ENCODE peak calls at places on chromosomes 11 and 22, in eight cellular contexts. One of them, this sample, is unnamed.

GRCh38 chr11:2699531-2700414 is at the start of gene KCNQ1OT1:
- DNase-seq in stimulated activated CD4-positive, alpha-beta T cell treated with anti-CD3 and anti-CD28 coated beads, Interleukin-1b, Interleukin-23, amount 100 ng/mL, for 4 hours: peak
- DNase-seq in AG04450: peak
- DNase-seq in posterior vena cava: peak
- DNase-seq in adrenal gland: peak
- DNase-seq in stimulated activated naive B cell treated with anti-CD40 and anti-IgM and Interleukin-4, amounts not matched to agents 10 μg/mL and 1 μg/mL and 100 μg/mL, for 72 hours: peak
- DNase-seq in endodermal cell: peak
- DNase-seq in mucosa of gallbladder: peak
- DNase-seq in this sample: peak

GRCh38 chr22:50250555-50251471 is at the start of gene HDAC10:
- DNase-seq in stimulated activated CD4-positive, alpha-beta T cell treated with anti-CD3 and anti-CD28 coated beads, Interleukin-1b, Interleukin-23, amount 100 ng/mL, for 4 hours: peak
- DNase-seq in AG04450: no peak
- DNase-seq in posterior vena cava: peak
- DNase-seq in adrenal gland: peak
- DNase-seq in stimulated activated naive B cell treated with anti-CD40 and anti-IgM and Interleukin-4, amounts not matched to agents 10 μg/mL and 1 μg/mL and 100 μg/mL, for 72 hours: peak
- DNase-seq in endodermal cell: peak
- DNase-seq in mucosa of gallbladder: peak
- DNase-seq in this sample: peak

GRCh38 chr11:86571273-86571948 is 101.0 kb downstream of the ME3 start:
- DNase-seq in stimulated activated CD4-positive, alpha-beta T cell treated with anti-CD3 and anti-CD28 coated beads, Interleukin-1b, Interleukin-23, amount 100 ng/mL, for 4 hours: no peak
- DNase-seq in AG04450: no peak
- DNase-seq in posterior vena cava: no peak
- DNase-seq in adrenal gland: no peak
- DNase-seq in stimulated activated naive B cell treated with anti-CD40 and anti-IgM and Interleukin-4, amounts not matched to agents 10 μg/mL and 1 μg/mL and 100 μg/mL, for 72 hours: no peak
- DNase-seq in endodermal cell: peak
- DNase-seq in mucosa of gallbladder: no peak
- DNase-seq in this sample: no peak

GRCh38 chr11:88174627-88175003 is 628 bp downstream of the RAB38 start:
- DNase-seq in stimulated activated CD4-positive, alpha-beta T cell treated with anti-CD3 and anti-CD28 coated beads, Interleukin-1b, Interleukin-23, amount 100 ng/mL, for 4 hours: peak
- DNase-seq in AG04450: peak
- DNase-seq in posterior vena cava: peak
- DNase-seq in adrenal gland: peak
- DNase-seq in stimulated activated naive B cell treated with anti-CD40 and anti-IgM and Interleukin-4, amounts not matched to agents 10 μg/mL and 1 μg/mL and 100 μg/mL, for 72 hours: peak
- DNase-seq in endodermal cell: peak
- DNase-seq in mucosa of gallbladder: peak
- DNase-seq in this sample: peak

GRCh38 chr11:13119361-13119760 is 110.2 kb downstream of the RASSF10 start:
- DNase-seq in stimulated activated CD4-positive, alpha-beta T cell treated with anti-CD3 and anti-CD28 coated beads, Interleukin-1b, Interleukin-23, amount 100 ng/mL, for 4 hours: no peak
- DNase-seq in AG04450: no peak
- DNase-seq in posterior vena cava: no peak
- DNase-seq in adrenal gland: no peak
- DNase-seq in stimulated activated naive B cell treated with anti-CD40 and anti-IgM and Interleukin-4, amounts not matched to agents 10 μg/mL and 1 μg/mL and 100 μg/mL, for 72 hours: no peak
- DNase-seq in endodermal cell: no peak
- DNase-seq in mucosa of gallbladder: no peak
- DNase-seq in this sample: no peak

GRCh38 chr22:39207141-39208012 is 37.4 kb downstream of the PDGFB start:
- DNase-seq in stimulated activated CD4-positive, alpha-beta T cell treated with anti-CD3 and anti-CD28 coated beads, Interleukin-1b, Interleukin-23, amount 100 ng/mL, for 4 hours: no peak
- DNase-seq in AG04450: no peak
- DNase-seq in posterior vena cava: peak
- DNase-seq in adrenal gland: no peak
- DNase-seq in stimulated activated naive B cell treated with anti-CD40 and anti-IgM and Interleukin-4, amounts not matched to agents 10 μg/mL and 1 μg/mL and 100 μg/mL, for 72 hours: no peak
- DNase-seq in endodermal cell: peak
- DNase-seq in mucosa of gallbladder: no peak
- DNase-seq in this sample: no peak

GRCh38 chr11:45895553-45896259 is 10.3 kb downstream of the MAPK8IP1 start:
- DNase-seq in stimulated activated CD4-positive, alpha-beta T cell treated with anti-CD3 and anti-CD28 coated beads, Interleukin-1b, Interleukin-23, amount 100 ng/mL, for 4 hours: no peak
- DNase-seq in AG04450: no peak
- DNase-seq in posterior vena cava: no peak
- DNase-seq in adrenal gland: no peak
- DNase-seq in stimulated activated naive B cell treated with anti-CD40 and anti-IgM and Interleukin-4, amounts not matched to agents 10 μg/mL and 1 μg/mL and 100 μg/mL, for 72 hours: no peak
- DNase-seq in endodermal cell: no peak
- DNase-seq in mucosa of gallbladder: no peak
- DNase-seq in this sample: no peak

GRCh38 chr11:120137611-120138521 is at the start of gene TRIM29:
- DNase-seq in stimulated activated CD4-positive, alpha-beta T cell treated with anti-CD3 and anti-CD28 coated beads, Interleukin-1b, Interleukin-23, amount 100 ng/mL, for 4 hours: no peak
- DNase-seq in AG04450: no peak
- DNase-seq in posterior vena cava: peak
- DNase-seq in adrenal gland: no peak
- DNase-seq in stimulated activated naive B cell treated with anti-CD40 and anti-IgM and Interleukin-4, amounts not matched to agents 10 μg/mL and 1 μg/mL and 100 μg/mL, for 72 hours: no peak
- DNase-seq in endodermal cell: peak
- DNase-seq in mucosa of gallbladder: peak
- DNase-seq in this sample: no peak

GRCh38 chr22:38180841-38181452 is 683 bp downstream of the PLA2G6 start:
- DNase-seq in stimulated activated CD4-positive, alpha-beta T cell treated with anti-CD3 and anti-CD28 coated beads, Interleukin-1b, Interleukin-23, amount 100 ng/mL, for 4 hours: no peak
- DNase-seq in AG04450: no peak
- DNase-seq in posterior vena cava: no peak
- DNase-seq in adrenal gland: peak
- DNase-seq in stimulated activated naive B cell treated with anti-CD40 and anti-IgM and Interleukin-4, amounts not matched to agents 10 μg/mL and 1 μg/mL and 100 μg/mL, for 72 hours: peak
- DNase-seq in endodermal cell: peak
- DNase-seq in mucosa of gallbladder: peak
- DNase-seq in this sample: no peak

GRCh38 chr22:49660794-49661781 is 166.6 kb downstream of the BRD1 start:
- DNase-seq in stimulated activated CD4-positive, alpha-beta T cell treated with anti-CD3 and anti-CD28 coated beads, Interleukin-1b, Interleukin-23, amount 100 ng/mL, for 4 hours: no peak
- DNase-seq in AG04450: no peak
- DNase-seq in posterior vena cava: no peak
- DNase-seq in adrenal gland: no peak
- DNase-seq in stimulated activated naive B cell treated with anti-CD40 and anti-IgM and Interleukin-4, amounts not matched to agents 10 μg/mL and 1 μg/mL and 100 μg/mL, for 72 hours: peak
- DNase-seq in endodermal cell: peak
- DNase-seq in mucosa of gallbladder: no peak
- DNase-seq in this sample: peak

GRCh38 chr11:3111919-3112690 is 53.0 kb downstream of the OSBPL5 start:
- DNase-seq in stimulated activated CD4-positive, alpha-beta T cell treated with anti-CD3 and anti-CD28 coated beads, Interleukin-1b, Interleukin-23, amount 100 ng/mL, for 4 hours: no peak
- DNase-seq in AG04450: no peak
- DNase-seq in posterior vena cava: no peak
- DNase-seq in adrenal gland: no peak
- DNase-seq in stimulated activated naive B cell treated with anti-CD40 and anti-IgM and Interleukin-4, amounts not matched to agents 10 μg/mL and 1 μg/mL and 100 μg/mL, for 72 hours: no peak
- DNase-seq in endodermal cell: no peak
- DNase-seq in mucosa of gallbladder: no peak
- DNase-seq in this sample: no peak

GRCh38 chr11:39777035-39777434 is 1682.4 kb downstream of the LRRC4C start:
- DNase-seq in stimulated activated CD4-positive, alpha-beta T cell treated with anti-CD3 and anti-CD28 coated beads, Interleukin-1b, Interleukin-23, amount 100 ng/mL, for 4 hours: no peak
- DNase-seq in AG04450: no peak
- DNase-seq in posterior vena cava: no peak
- DNase-seq in adrenal gland: no peak
- DNase-seq in stimulated activated naive B cell treated with anti-CD40 and anti-IgM and Interleukin-4, amounts not matched to agents 10 μg/mL and 1 μg/mL and 100 μg/mL, for 72 hours: no peak
- DNase-seq in endodermal cell: no peak
- DNase-seq in mucosa of gallbladder: peak
- DNase-seq in this sample: no peak

GRCh38 chr11:44626645-44627044 is 61.2 kb downstream of the CD82 start:
- DNase-seq in stimulated activated CD4-positive, alpha-beta T cell treated with anti-CD3 and anti-CD28 coated beads, Interleukin-1b, Interleukin-23, amount 100 ng/mL, for 4 hours: no peak
- DNase-seq in AG04450: no peak
- DNase-seq in posterior vena cava: peak
- DNase-seq in adrenal gland: no peak
- DNase-seq in stimulated activated naive B cell treated with anti-CD40 and anti-IgM and Interleukin-4, amounts not matched to agents 10 μg/mL and 1 μg/mL and 100 μg/mL, for 72 hours: peak
- DNase-seq in endodermal cell: no peak
- DNase-seq in mucosa of gallbladder: no peak
- DNase-seq in this sample: no peak

GRCh38 chr11:20084921-20085814 is 75.1 kb downstream of the DBX1 start:
- DNase-seq in stimulated activated CD4-positive, alpha-beta T cell treated with anti-CD3 and anti-CD28 coated beads, Interleukin-1b, Interleukin-23, amount 100 ng/mL, for 4 hours: no peak
- DNase-seq in AG04450: no peak
- DNase-seq in posterior vena cava: no peak
- DNase-seq in adrenal gland: no peak
- DNase-seq in stimulated activated naive B cell treated with anti-CD40 and anti-IgM and Interleukin-4, amounts not matched to agents 10 μg/mL and 1 μg/mL and 100 μg/mL, for 72 hours: no peak
- DNase-seq in endodermal cell: peak
- DNase-seq in mucosa of gallbladder: no peak
- DNase-seq in this sample: no peak

GRCh38 chr11:72684236-72684912 is 10.2 kb upstream of the PDE2A start:
- DNase-seq in stimulated activated CD4-positive, alpha-beta T cell treated with anti-CD3 and anti-CD28 coated beads, Interleukin-1b, Interleukin-23, amount 100 ng/mL, for 4 hours: peak
- DNase-seq in AG04450: no peak
- DNase-seq in posterior vena cava: peak
- DNase-seq in adrenal gland: peak
- DNase-seq in stimulated activated naive B cell treated with anti-CD40 and anti-IgM and Interleukin-4, amounts not matched to agents 10 μg/mL and 1 μg/mL and 100 μg/mL, for 72 hours: peak
- DNase-seq in endodermal cell: peak
- DNase-seq in mucosa of gallbladder: peak
- DNase-seq in this sample: peak

GRCh38 chr11:118217575-118217974 is 7.2 kb downstream of the JAML start:
- DNase-seq in stimulated activated CD4-positive, alpha-beta T cell treated with anti-CD3 and anti-CD28 coated beads, Interleukin-1b, Interleukin-23, amount 100 ng/mL, for 4 hours: no peak
- DNase-seq in AG04450: no peak
- DNase-seq in posterior vena cava: no peak
- DNase-seq in adrenal gland: no peak
- DNase-seq in stimulated activated naive B cell treated with anti-CD40 and anti-IgM and Interleukin-4, amounts not matched to agents 10 μg/mL and 1 μg/mL and 100 μg/mL, for 72 hours: peak
- DNase-seq in endodermal cell: no peak
- DNase-seq in mucosa of gallbladder: no peak
- DNase-seq in this sample: no peak

GRCh38 chr11:13294771-13295579 is 17.4 kb downstream of the BMAL1 start:
- DNase-seq in stimulated activated CD4-positive, alpha-beta T cell treated with anti-CD3 and anti-CD28 coated beads, Interleukin-1b, Interleukin-23, amount 100 ng/mL, for 4 hours: no peak
- DNase-seq in AG04450: no peak
- DNase-seq in posterior vena cava: no peak
- DNase-seq in adrenal gland: no peak
- DNase-seq in stimulated activated naive B cell treated with anti-CD40 and anti-IgM and Interleukin-4, amounts not matched to agents 10 μg/mL and 1 μg/mL and 100 μg/mL, for 72 hours: no peak
- DNase-seq in endodermal cell: peak
- DNase-seq in mucosa of gallbladder: no peak
- DNase-seq in this sample: no peak

GRCh38 chr11:44716256-44716655 is 10.5 kb upstream of the TSPAN18 start:
- DNase-seq in stimulated activated CD4-positive, alpha-beta T cell treated with anti-CD3 and anti-CD28 coated beads, Interleukin-1b, Interleukin-23, amount 100 ng/mL, for 4 hours: no peak
- DNase-seq in AG04450: no peak
- DNase-seq in posterior vena cava: no peak
- DNase-seq in adrenal gland: peak
- DNase-seq in stimulated activated naive B cell treated with anti-CD40 and anti-IgM and Interleukin-4, amounts not matched to agents 10 μg/mL and 1 μg/mL and 100 μg/mL, for 72 hours: no peak
- DNase-seq in endodermal cell: no peak
- DNase-seq in mucosa of gallbladder: no peak
- DNase-seq in this sample: no peak

GRCh38 chr11:37811349-37811748 is 1213.3 kb upstream of the RAG2 start:
- DNase-seq in stimulated activated CD4-positive, alpha-beta T cell treated with anti-CD3 and anti-CD28 coated beads, Interleukin-1b, Interleukin-23, amount 100 ng/mL, for 4 hours: no peak
- DNase-seq in AG04450: no peak
- DNase-seq in posterior vena cava: peak
- DNase-seq in adrenal gland: no peak
- DNase-seq in stimulated activated naive B cell treated with anti-CD40 and anti-IgM and Interleukin-4, amounts not matched to agents 10 μg/mL and 1 μg/mL and 100 μg/mL, for 72 hours: no peak
- DNase-seq in endodermal cell: peak
- DNase-seq in mucosa of gallbladder: no peak
- DNase-seq in this sample: no peak

GRCh38 chr22:27554841-27555456 is 246.6 kb downstream of the MN1 start:
- DNase-seq in stimulated activated CD4-positive, alpha-beta T cell treated with anti-CD3 and anti-CD28 coated beads, Interleukin-1b, Interleukin-23, amount 100 ng/mL, for 4 hours: no peak
- DNase-seq in AG04450: no peak
- DNase-seq in posterior vena cava: no peak
- DNase-seq in adrenal gland: no peak
- DNase-seq in stimulated activated naive B cell treated with anti-CD40 and anti-IgM and Interleukin-4, amounts not matched to agents 10 μg/mL and 1 μg/mL and 100 μg/mL, for 72 hours: no peak
- DNase-seq in endodermal cell: no peak
- DNase-seq in mucosa of gallbladder: no peak
- DNase-seq in this sample: no peak

GRCh38 chr11:2516276-2517015 is 71.6 kb downstream of the KCNQ1 start:
- DNase-seq in stimulated activated CD4-positive, alpha-beta T cell treated with anti-CD3 and anti-CD28 coated beads, Interleukin-1b, Interleukin-23, amount 100 ng/mL, for 4 hours: no peak
- DNase-seq in AG04450: no peak
- DNase-seq in posterior vena cava: peak
- DNase-seq in adrenal gland: no peak
- DNase-seq in stimulated activated naive B cell treated with anti-CD40 and anti-IgM and Interleukin-4, amounts not matched to agents 10 μg/mL and 1 μg/mL and 100 μg/mL, for 72 hours: no peak
- DNase-seq in endodermal cell: peak
- DNase-seq in mucosa of gallbladder: peak
- DNase-seq in this sample: peak

GRCh38 chr11:67118059-67118766 is 850 bp upstream of the KDM2A start:
- DNase-seq in stimulated activated CD4-positive, alpha-beta T cell treated with anti-CD3 and anti-CD28 coated beads, Interleukin-1b, Interleukin-23, amount 100 ng/mL, for 4 hours: peak
- DNase-seq in AG04450: no peak
- DNase-seq in posterior vena cava: peak
- DNase-seq in adrenal gland: peak
- DNase-seq in stimulated activated naive B cell treated with anti-CD40 and anti-IgM and Interleukin-4, amounts not matched to agents 10 μg/mL and 1 μg/mL and 100 μg/mL, for 72 hours: peak
- DNase-seq in endodermal cell: peak
- DNase-seq in mucosa of gallbladder: peak
- DNase-seq in this sample: peak

GRCh38 chr11:36622431-36623136 is 24.5 kb upstream of the RAG2 start:
- DNase-seq in stimulated activated CD4-positive, alpha-beta T cell treated with anti-CD3 and anti-CD28 coated beads, Interleukin-1b, Interleukin-23, amount 100 ng/mL, for 4 hours: no peak
- DNase-seq in AG04450: peak
- DNase-seq in posterior vena cava: no peak
- DNase-seq in adrenal gland: no peak
- DNase-seq in stimulated activated naive B cell treated with anti-CD40 and anti-IgM and Interleukin-4, amounts not matched to agents 10 μg/mL and 1 μg/mL and 100 μg/mL, for 72 hours: no peak
- DNase-seq in endodermal cell: no peak
- DNase-seq in mucosa of gallbladder: no peak
- DNase-seq in this sample: no peak

GRCh38 chr11:11374358-11375148 is 21.5 kb upstream of the CSNK2A3 start:
- DNase-seq in stimulated activated CD4-positive, alpha-beta T cell treated with anti-CD3 and anti-CD28 coated beads, Interleukin-1b, Interleukin-23, amount 100 ng/mL, for 4 hours: no peak
- DNase-seq in AG04450: no peak
- DNase-seq in posterior vena cava: no peak
- DNase-seq in adrenal gland: no peak
- DNase-seq in stimulated activated naive B cell treated with anti-CD40 and anti-IgM and Interleukin-4, amounts not matched to agents 10 μg/mL and 1 μg/mL and 100 μg/mL, for 72 hours: no peak
- DNase-seq in endodermal cell: no peak
- DNase-seq in mucosa of gallbladder: no peak
- DNase-seq in this sample: no peak

GRCh38 chr11:103948331-103948730 is 88.1 kb upstream of the DDI1 start:
- DNase-seq in stimulated activated CD4-positive, alpha-beta T cell treated with anti-CD3 and anti-CD28 coated beads, Interleukin-1b, Interleukin-23, amount 100 ng/mL, for 4 hours: no peak
- DNase-seq in AG04450: no peak
- DNase-seq in posterior vena cava: no peak
- DNase-seq in adrenal gland: no peak
- DNase-seq in stimulated activated naive B cell treated with anti-CD40 and anti-IgM and Interleukin-4, amounts not matched to agents 10 μg/mL and 1 μg/mL and 100 μg/mL, for 72 hours: no peak
- DNase-seq in endodermal cell: no peak
- DNase-seq in mucosa of gallbladder: no peak
- DNase-seq in this sample: no peak

GRCh38 chr11:92671081-92671480 is 298.4 kb upstream of the MTNR1B start:
- DNase-seq in stimulated activated CD4-positive, alpha-beta T cell treated with anti-CD3 and anti-CD28 coated beads, Interleukin-1b, Interleukin-23, amount 100 ng/mL, for 4 hours: no peak
- DNase-seq in AG04450: no peak
- DNase-seq in posterior vena cava: no peak
- DNase-seq in adrenal gland: no peak
- DNase-seq in stimulated activated naive B cell treated with anti-CD40 and anti-IgM and Interleukin-4, amounts not matched to agents 10 μg/mL and 1 μg/mL and 100 μg/mL, for 72 hours: no peak
- DNase-seq in endodermal cell: no peak
- DNase-seq in mucosa of gallbladder: no peak
- DNase-seq in this sample: no peak

GRCh38 chr22:31846161-31847115 is 92.6 kb downstream of the DEPDC5 start:
- DNase-seq in stimulated activated CD4-positive, alpha-beta T cell treated with anti-CD3 and anti-CD28 coated beads, Interleukin-1b, Interleukin-23, amount 100 ng/mL, for 4 hours: no peak
- DNase-seq in AG04450: peak
- DNase-seq in posterior vena cava: no peak
- DNase-seq in adrenal gland: no peak
- DNase-seq in stimulated activated naive B cell treated with anti-CD40 and anti-IgM and Interleukin-4, amounts not matched to agents 10 μg/mL and 1 μg/mL and 100 μg/mL, for 72 hours: no peak
- DNase-seq in endodermal cell: peak
- DNase-seq in mucosa of gallbladder: no peak
- DNase-seq in this sample: no peak

GRCh38 chr22:18033204-18033998 is 9.0 kb upstream of the MICAL3 start:
- DNase-seq in stimulated activated CD4-positive, alpha-beta T cell treated with anti-CD3 and anti-CD28 coated beads, Interleukin-1b, Interleukin-23, amount 100 ng/mL, for 4 hours: no peak
- DNase-seq in AG04450: no peak
- DNase-seq in posterior vena cava: peak
- DNase-seq in adrenal gland: no peak
- DNase-seq in stimulated activated naive B cell treated with anti-CD40 and anti-IgM and Interleukin-4, amounts not matched to agents 10 μg/mL and 1 μg/mL and 100 μg/mL, for 72 hours: no peak
- DNase-seq in endodermal cell: no peak
- DNase-seq in mucosa of gallbladder: no peak
- DNase-seq in this sample: no peak

GRCh38 chr22:35343664-35344550 is 37.0 kb upstream of the HMOX1 start:
- DNase-seq in stimulated activated CD4-positive, alpha-beta T cell treated with anti-CD3 and anti-CD28 coated beads, Interleukin-1b, Interleukin-23, amount 100 ng/mL, for 4 hours: no peak
- DNase-seq in AG04450: no peak
- DNase-seq in posterior vena cava: no peak
- DNase-seq in adrenal gland: no peak
- DNase-seq in stimulated activated naive B cell treated with anti-CD40 and anti-IgM and Interleukin-4, amounts not matched to agents 10 μg/mL and 1 μg/mL and 100 μg/mL, for 72 hours: no peak
- DNase-seq in endodermal cell: no peak
- DNase-seq in mucosa of gallbladder: no peak
- DNase-seq in this sample: peak

GRCh38 chr11:65425105-65425970 is 2.7 kb downstream of the NEAT1 start:
- DNase-seq in stimulated activated CD4-positive, alpha-beta T cell treated with anti-CD3 and anti-CD28 coated beads, Interleukin-1b, Interleukin-23, amount 100 ng/mL, for 4 hours: no peak
- DNase-seq in AG04450: no peak
- DNase-seq in posterior vena cava: peak
- DNase-seq in adrenal gland: peak
- DNase-seq in stimulated activated naive B cell treated with anti-CD40 and anti-IgM and Interleukin-4, amounts not matched to agents 10 μg/mL and 1 μg/mL and 100 μg/mL, for 72 hours: peak
- DNase-seq in endodermal cell: peak
- DNase-seq in mucosa of gallbladder: no peak
- DNase-seq in this sample: peak